ENCODE peak calls at places on chromosomes 5 and 9, in four cellular contexts. X is fibroblast of lung; G is spleen; I is CD8-positive, alpha-beta T cell. F is an unnamed sample.

GRCh38 chr5:174798411-174798930 is 74.1 kb downstream of the MSX2 start:
- DNase-seq in I (no peak), G (no peak), X (peak; percentile 19), F (no peak)

GRCh38 chr9:7117676-7118561 is 360.1 kb downstream of the KDM4C start:
- DNase-seq in I (no peak), G (no peak), X (no peak), F (no peak)

GRCh38 chr9:99873531-99873930 is 32.9 kb upstream of the STX17 start:
- DNase-seq in G (no peak), I (no peak), X (peak; percentile 85), F (no peak)

GRCh38 chr5:103393131-103393754 is 134.7 kb downstream of the MACIR start:
- DNase-seq in I (no peak), G (no peak), X (peak; percentile 37), F (no peak)

GRCh38 chr5:158640581-158640980 is 459.1 kb downstream of the EBF1 start:
- DNase-seq in X (peak; percentile 41), G (no peak), I (no peak), F (no peak)

GRCh38 chr5:173823721-173824567 is 64.2 kb upstream of the CPEB4 start:
- DNase-seq in X (peak; percentile 90), I (no peak), G (no peak), F (no peak)

GRCh38 chr9:129866373-129867137 is 31.3 kb downstream of the USP20 start:
- DNase-seq in G (no peak), I (peak; percentile 57), X (no peak), F (no peak)

GRCh38 chr5:146761809-146762208 is 116.7 kb downstream of the PPP2R2B start:
- DNase-seq in X (no peak), I (no peak), G (no peak), F (no peak)

GRCh38 chr9:132003904-132004303 is 75.8 kb downstream of the MED27 start:
- DNase-seq in G (no peak), X (no peak), I (no peak), F (no peak)

GRCh38 chr5:138752341-138752950 is 779 bp upstream of the CTNNA1 start:
- DNase-seq in G (no peak), X (peak; percentile 17), I (no peak), F (no peak)

GRCh38 chr5:172091956-172092732 is 85.7 kb upstream of the FBXW11 start:
- DNase-seq in G (no peak), X (no peak), I (no peak), F (no peak)

GRCh38 chr9:13963005-13963653 is 350.8 kb downstream of the NFIB start:
- DNase-seq in G (no peak), I (no peak), X (no peak), F (no peak)

GRCh38 chr9:8558176-8558575 is 758.6 kb upstream of the DMAC1 start:
- DNase-seq in I (no peak), G (no peak), X (peak; percentile 61), F (no peak)

GRCh38 chr5:34803974-34804373 is 35.0 kb upstream of the TTC23L start:
- DNase-seq in I (no peak), G (no peak), X (no peak), F (no peak)

GRCh38 chr5:181133610-181134231 is 2.8 kb upstream of the OR2V1 start:
- DNase-seq in G (peak; percentile 84), X (peak; percentile 60), I (no peak), F (peak; percentile 64)

GRCh38 chr9:91583161-91583875 is 159.7 kb upstream of the NFIL3 start:
- DNase-seq in I (no peak), G (no peak), X (no peak), F (no peak)

GRCh38 chr9:91591627-91592026 is 168.0 kb upstream of the NFIL3 start:
- DNase-seq in G (no peak), X (no peak), I (no peak), F (no peak)

GRCh38 chr9:91586282-91586681 is 162.7 kb upstream of the NFIL3 start:
- DNase-seq in X (no peak), G (no peak), I (no peak), F (no peak)

GRCh38 chr9:91583996-91584395 is 160.4 kb upstream of the NFIL3 start:
- DNase-seq in G (no peak), I (no peak), X (no peak), F (no peak)

DNA sequence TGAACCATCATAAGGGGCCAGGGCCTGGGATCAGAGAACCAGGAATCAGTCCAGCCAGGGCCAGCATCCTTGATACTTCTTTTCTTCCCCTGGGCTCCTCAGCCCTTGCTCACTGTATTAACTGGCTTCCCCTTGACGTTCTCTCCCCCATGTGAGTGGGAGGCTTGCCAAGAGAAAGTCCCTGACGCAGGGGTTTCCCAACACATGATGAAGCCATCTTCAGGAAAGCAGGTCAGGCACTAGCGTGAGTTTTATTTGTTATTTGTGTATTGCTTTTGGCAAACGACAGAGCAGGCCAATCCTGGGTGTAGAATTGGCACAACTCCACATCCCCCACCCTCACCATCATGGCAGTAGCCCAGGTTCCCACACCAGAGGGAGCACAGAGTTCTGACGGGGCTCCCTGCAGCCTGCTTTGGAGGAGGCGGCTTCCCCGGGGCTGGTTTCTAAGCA is 165.5 kb upstream of the NFIL3 start:
- DNase-seq in G (peak; percentile 48), I (no peak), X (peak; percentile 60), F (no peak)
- TF ChIP-seq CTCF in G (no peak), I (no peak), X (no peak), F (no peak)

GRCh38 chr5:57340681-57341080 is 141.9 kb downstream of the ACTBL2 start:
- DNase-seq in I (no peak), G (no peak), X (no peak), F (no peak)

GRCh38 chr5:57341380-57341979 is 141.1 kb downstream of the ACTBL2 start:
- DNase-seq in X (peak; percentile 15), I (no peak), G (no peak), F (no peak)

GRCh38 chr5:57338068-57338848 is 144.4 kb downstream of the ACTBL2 start:
- DNase-seq in G (no peak), X (peak; percentile 21), I (no peak), F (no peak)

GRCh38 chr5:57335092-57335491 is 147.5 kb downstream of the ACTBL2 start:
- DNase-seq in I (no peak), X (peak; percentile 82), G (no peak), F (no peak)

DNA sequence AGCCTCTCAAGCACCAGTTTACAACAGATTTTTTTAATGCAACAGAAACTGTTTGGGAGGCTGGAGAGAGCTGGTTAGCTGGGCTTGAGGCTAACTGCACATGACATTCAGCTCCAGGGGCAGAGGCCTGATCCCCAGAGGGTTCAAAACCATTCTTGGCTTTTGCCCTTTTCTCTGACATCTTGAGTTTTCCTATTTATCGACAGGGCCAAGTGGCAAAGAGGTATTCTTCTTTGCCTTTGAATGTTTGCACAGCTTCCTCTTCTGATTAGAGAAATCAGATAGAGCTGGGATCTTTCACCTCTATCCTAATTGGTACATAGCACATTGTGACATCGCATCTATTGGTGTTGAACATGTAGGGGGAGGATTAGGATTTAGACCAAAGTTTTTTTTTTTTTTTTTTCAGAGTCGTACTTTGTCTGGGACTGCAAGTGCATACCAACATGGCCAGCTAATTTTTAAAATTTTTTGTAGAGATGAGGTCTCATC is 143.7 kb downstream of the ACTBL2 start:
- DNase-seq in X (no peak), I (no peak), G (no peak), F (no peak)
- H3K4me1 ChIP-seq in X (peaks cover 8% of the 10 kb centered on the region), I (no peaks in the 10 kb centered on the region), G (no peaks in the 10 kb centered on the region), F (no peaks in the 10 kb centered on the region)

GRCh38 chr5:140565024-140565779 is 574 bp downstream of the SLC35A4 start:
- DNase-seq in X (peak; percentile 29), G (no peak), I (no peak), F (no peak)

GRCh38 chr5:140567871-140568270 is 3.2 kb downstream of the SLC35A4 start:
- DNase-seq in G (no peak), I (no peak), X (no peak), F (no peak)

GRCh38 chr5:140567136-140567818 is 2.6 kb downstream of the SLC35A4 start:
- DNase-seq in I (no peak), X (no peak), G (no peak), F (no peak)

GRCh38 chr5:140565780-140566095 is 1.1 kb downstream of the SLC35A4 start:
- DNase-seq in I (no peak), X (no peak), G (no peak), F (peak; percentile 66)

GRCh38 chr5:140566665-140567064 is 2.0 kb downstream of the SLC35A4 start:
- DNase-seq in G (no peak), I (no peak), X (no peak), F (no peak)
- H3K27ac ChIP-seq in G (no peak overlapping the region), I (no peak overlapping the region), X (no peak overlapping the region), F (peak overlapping the region; percentile 9)

GRCh38 chr5:96381526-96381925 is 51.5 kb downstream of the PCSK1 start:
- DNase-seq in I (no peak), X (no peak), G (no peak), F (no peak)
- TF ChIP-seq CTCF in I (no peak), X (no peak), G (no peak), F (no peak)

DNA sequence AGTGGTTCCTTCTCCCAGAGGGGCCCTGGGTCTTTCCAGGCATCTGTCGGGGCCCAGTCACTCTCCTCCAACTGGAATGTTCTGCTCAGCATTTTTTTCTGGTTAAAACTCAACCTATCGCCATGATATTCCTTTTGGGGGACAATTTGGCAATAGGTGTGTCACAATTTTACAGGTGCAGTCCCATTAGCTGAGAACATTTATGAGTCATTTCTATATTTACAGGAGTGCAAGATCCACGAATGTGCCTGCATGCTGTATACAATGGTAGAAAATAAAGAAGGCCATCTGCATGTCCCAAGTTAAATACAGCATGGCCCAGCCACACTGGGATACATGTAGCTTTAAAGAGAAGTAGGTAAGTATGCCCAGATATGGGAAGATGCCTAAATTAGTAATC is 28.8 kb upstream of the SEMA4D start:
- DNase-seq in X (no peak), I (no peak), G (no peak), F (no peak)
- H3K4me1 ChIP-seq in X (no peaks in the 10 kb centered on the region), I (peaks cover 99% of the 10 kb centered on the region), G (peaks cover 99% of the 10 kb centered on the region), F (peaks cover 69% of the 10 kb centered on the region)

GRCh38 chr9:120587357-120587756 is 7.4 kb upstream of the CDK5RAP2 start:
- DNase-seq in X (no peak), G (no peak), I (no peak), F (no peak)

GRCh38 chr9:120579139-120579749 is 723 bp downstream of the CDK5RAP2 start:
- DNase-seq in I (no peak), G (no peak), X (no peak), F (no peak)

GRCh38 chr9:120580591-120580896 is 577 bp upstream of the CDK5RAP2 start:
- DNase-seq in G (no peak), X (no peak), I (no peak), F (no peak)

GRCh38 chr9:120579750-120580590 is at the start of gene CDK5RAP2:
- DNase-seq in I (peak; percentile 90), X (peak; percentile 98), G (peak; percentile 98), F (peak; percentile 97)

GRCh38 chr9:120583958-120584369 is 4.0 kb upstream of the CDK5RAP2 start:
- DNase-seq in X (peak; percentile 93), G (no peak), I (peak; percentile 9), F (no peak)
- H3K27ac ChIP-seq in X (peak overlapping the region; percentile 45), G (peak overlapping the region; percentile 75), I (no peak overlapping the region), F (no peak overlapping the region)